ENCODE peak calls at places on chromosomes 1 and 21, in four cellular contexts. One of them, this sample, is unnamed.

GRCh38 chr1:117271959-117272358 is 61.2 kb upstream of the VTCN1 start:
- DNase-seq in heart right ventricle: no peak
- DNase-seq in CD4-positive, alpha-beta memory T cell: no peak
- DNase-seq in body of pancreas: no peak
- DNase-seq in this sample: no peak

GRCh38 chr1:242813490-242814091 is 289.1 kb upstream of the PLD5 start:
- DNase-seq in heart right ventricle: no peak
- DNase-seq in CD4-positive, alpha-beta memory T cell: no peak
- DNase-seq in body of pancreas: no peak
- DNase-seq in this sample: no peak

GRCh38 chr1:31591425-31592093 is 15.2 kb downstream of the TINAGL1 start:
- DNase-seq in heart right ventricle: no peak
- DNase-seq in CD4-positive, alpha-beta memory T cell: no peak
- DNase-seq in body of pancreas: no peak
- DNase-seq in this sample: no peak

GRCh38 chr21:42151148-42152074 is 67.5 kb upstream of the ABCG1 start:
- DNase-seq in heart right ventricle: no peak
- DNase-seq in CD4-positive, alpha-beta memory T cell: no peak
- DNase-seq in body of pancreas: no peak
- DNase-seq in this sample: no peak

GRCh38 chr1:114061431-114061830 is 82.2 kb downstream of the OLFML3 start:
- DNase-seq in heart right ventricle: no peak
- DNase-seq in CD4-positive, alpha-beta memory T cell: no peak
- DNase-seq in body of pancreas: no peak
- DNase-seq in this sample: no peak

GRCh38 chr1:46550751-46551231 is 656 bp downstream of the KNCN start:
- DNase-seq in heart right ventricle: no peak
- DNase-seq in CD4-positive, alpha-beta memory T cell: no peak
- DNase-seq in body of pancreas: no peak
- DNase-seq in this sample: no peak

GRCh38 chr1:40462956-40463590 is 12.8 kb downstream of the ZFP69B start:
- DNase-seq in heart right ventricle: no peak
- DNase-seq in CD4-positive, alpha-beta memory T cell: no peak
- DNase-seq in body of pancreas: no peak
- DNase-seq in this sample: no peak

GRCh38 chr1:15330028-15330427 is 79.7 kb upstream of the EFHD2 start:
- DNase-seq in heart right ventricle: no peak
- DNase-seq in CD4-positive, alpha-beta memory T cell: no peak
- DNase-seq in body of pancreas: no peak
- DNase-seq in this sample: no peak

GRCh38 chr21:31248598-31248997 is 95.5 kb downstream of the TIAM1 start:
- DNase-seq in heart right ventricle: no peak
- DNase-seq in CD4-positive, alpha-beta memory T cell: no peak
- DNase-seq in body of pancreas: no peak
- DNase-seq in this sample: no peak

GRCh38 chr1:50665413-50665812 is 242.2 kb upstream of the DMRTA2 start:
- DNase-seq in heart right ventricle: no peak
- DNase-seq in CD4-positive, alpha-beta memory T cell: no peak
- DNase-seq in body of pancreas: no peak
- DNase-seq in this sample: no peak

GRCh38 chr1:185398022-185398421 is 81.0 kb upstream of the IVNS1ABP start:
- DNase-seq in heart right ventricle: no peak
- DNase-seq in CD4-positive, alpha-beta memory T cell: no peak
- DNase-seq in body of pancreas: no peak
- DNase-seq in this sample: no peak

GRCh38 chr1:16204634-16205332 is 7.7 kb downstream of the ARHGEF19 start:
- DNase-seq in heart right ventricle: no peak
- DNase-seq in CD4-positive, alpha-beta memory T cell: no peak
- DNase-seq in body of pancreas: peak; percentile 73
- DNase-seq in this sample: no peak

GRCh38 chr1:92329356-92330129 is 30.7 kb downstream of the RPAP2 start:
- DNase-seq in heart right ventricle: no peak
- DNase-seq in CD4-positive, alpha-beta memory T cell: no peak
- DNase-seq in body of pancreas: no peak
- DNase-seq in this sample: no peak

GRCh38 chr1:1490633-1491230 is 19.2 kb downstream of the ATAD3B start:
- DNase-seq in heart right ventricle: no peak
- DNase-seq in CD4-positive, alpha-beta memory T cell: no peak
- DNase-seq in body of pancreas: no peak
- DNase-seq in this sample: no peak

GRCh38 chr1:228747536-228747935 is 12.3 kb downstream of the RHOU start:
- DNase-seq in heart right ventricle: no peak
- DNase-seq in CD4-positive, alpha-beta memory T cell: no peak
- DNase-seq in body of pancreas: no peak
- DNase-seq in this sample: no peak

GRCh38 chr21:42424848-42425602 is 21.3 kb downstream of the UBASH3A start:
- DNase-seq in heart right ventricle: no peak
- DNase-seq in CD4-positive, alpha-beta memory T cell: peak; percentile 87
- DNase-seq in body of pancreas: no peak
- DNase-seq in this sample: no peak

GRCh38 chr1:151501474-151501873 is 9.7 kb upstream of the CGN start:
- DNase-seq in heart right ventricle: no peak
- DNase-seq in CD4-positive, alpha-beta memory T cell: no peak
- DNase-seq in body of pancreas: peak; percentile 25
- DNase-seq in this sample: no peak

DNA sequence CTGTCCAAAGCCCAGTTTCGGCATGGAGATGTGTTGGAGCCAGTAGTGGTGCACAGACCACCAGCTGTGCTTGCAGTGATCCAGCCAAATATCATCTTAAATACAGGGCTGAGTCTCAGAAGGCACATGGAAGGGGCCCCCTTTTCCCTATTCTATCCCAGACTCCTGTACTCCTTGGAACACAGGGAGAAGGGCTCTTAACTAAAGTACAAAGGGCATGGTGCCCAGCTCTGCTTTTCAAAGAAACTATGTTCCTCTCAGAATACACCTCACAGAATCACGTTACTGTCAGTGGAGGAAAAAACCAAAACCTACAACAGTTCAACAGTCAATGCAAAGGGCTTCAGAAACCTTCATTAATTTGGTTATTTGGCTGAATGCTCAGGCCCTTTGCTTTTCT is 180.6 kb upstream of the C1orf105 start:
- DNase-seq in heart right ventricle: no peak
- DNase-seq in CD4-positive, alpha-beta memory T cell: no peak
- DNase-seq in body of pancreas: no peak
- DNase-seq in this sample: no peak
- H3K4me3 ChIP-seq in heart right ventricle: no peak overlapping the region
- H3K4me3 ChIP-seq in CD4-positive, alpha-beta memory T cell: no peak overlapping the region
- H3K4me3 ChIP-seq in body of pancreas: no peak overlapping the region
- H3K4me3 ChIP-seq in this sample: no peak overlapping the region

DNA sequence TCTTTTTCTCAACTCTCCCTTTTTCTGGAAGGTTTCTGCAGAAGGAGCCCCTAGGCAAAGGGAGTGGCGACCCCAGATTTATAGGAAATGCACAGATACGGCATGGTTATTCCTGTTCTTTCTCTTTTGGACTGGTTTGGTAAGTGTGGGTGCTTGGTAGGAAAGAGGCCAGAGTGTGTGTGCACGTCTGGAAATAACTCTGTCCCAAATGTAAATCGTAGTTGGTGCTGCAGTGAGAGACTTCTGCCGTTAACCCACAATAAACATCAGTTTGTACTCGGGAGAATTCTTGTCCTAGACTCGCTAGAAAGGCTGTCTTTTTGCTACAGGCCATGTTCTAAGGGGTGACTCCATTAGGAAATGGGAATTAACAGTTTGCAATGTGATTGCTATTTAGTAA is 761 bp downstream of the SLC44A3 start:
- DNase-seq in heart right ventricle: no peak
- DNase-seq in CD4-positive, alpha-beta memory T cell: no peak
- DNase-seq in body of pancreas: no peak
- DNase-seq in this sample: no peak
- H3K4me3 ChIP-seq in heart right ventricle: no peak overlapping the region
- H3K4me3 ChIP-seq in CD4-positive, alpha-beta memory T cell: no peak overlapping the region
- H3K4me3 ChIP-seq in body of pancreas: peak overlapping the region; percentile 54
- H3K4me3 ChIP-seq in this sample: no peak overlapping the region

DNA sequence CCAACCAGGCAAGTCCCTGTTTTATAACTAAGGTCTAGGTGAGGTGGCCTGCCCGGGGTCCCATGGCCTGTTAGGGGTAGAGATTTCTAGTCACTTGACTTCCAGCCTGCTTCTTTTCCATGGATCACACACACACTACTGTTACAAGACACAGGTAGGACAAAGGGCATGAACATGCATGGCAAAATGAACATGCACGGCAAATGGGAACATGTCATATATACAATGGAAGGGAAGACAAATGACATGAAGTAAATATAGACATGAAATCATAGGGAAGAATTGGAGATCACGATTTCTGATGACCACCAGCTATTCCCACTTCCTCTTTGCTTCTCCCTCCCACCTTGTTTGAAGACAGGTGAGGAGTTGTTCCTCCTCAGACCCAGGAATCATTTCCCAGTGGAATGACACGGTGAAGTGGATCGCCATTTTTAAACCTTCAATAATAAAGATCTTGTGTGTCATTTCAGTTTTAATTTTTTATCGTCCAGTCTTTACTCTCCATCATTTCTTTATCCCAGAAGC is 47.6 kb upstream of the ATF3 start:
- DNase-seq in heart right ventricle: no peak
- DNase-seq in CD4-positive, alpha-beta memory T cell: no peak
- DNase-seq in body of pancreas: no peak
- DNase-seq in this sample: no peak
- H3K4me3 ChIP-seq in heart right ventricle: no peak overlapping the region
- H3K4me3 ChIP-seq in CD4-positive, alpha-beta memory T cell: no peak overlapping the region
- H3K4me3 ChIP-seq in body of pancreas: no peak overlapping the region
- H3K4me3 ChIP-seq in this sample: no peak overlapping the region

GRCh38 chr1:107061886-107062285 is 5.4 kb downstream of the PRMT6 start:
- DNase-seq in heart right ventricle: no peak
- DNase-seq in CD4-positive, alpha-beta memory T cell: no peak
- DNase-seq in body of pancreas: no peak
- DNase-seq in this sample: no peak

GRCh38 chr1:107056426-107057196 is at the start of gene PRMT6:
- DNase-seq in heart right ventricle: peak; percentile 82
- DNase-seq in CD4-positive, alpha-beta memory T cell: peak; percentile 77
- DNase-seq in body of pancreas: peak; percentile 87
- DNase-seq in this sample: no peak

GRCh38 chr1:107058245-107059032 is 2.0 kb downstream of the PRMT6 start:
- DNase-seq in heart right ventricle: no peak
- DNase-seq in CD4-positive, alpha-beta memory T cell: no peak
- DNase-seq in body of pancreas: no peak
- DNase-seq in this sample: no peak

DNA sequence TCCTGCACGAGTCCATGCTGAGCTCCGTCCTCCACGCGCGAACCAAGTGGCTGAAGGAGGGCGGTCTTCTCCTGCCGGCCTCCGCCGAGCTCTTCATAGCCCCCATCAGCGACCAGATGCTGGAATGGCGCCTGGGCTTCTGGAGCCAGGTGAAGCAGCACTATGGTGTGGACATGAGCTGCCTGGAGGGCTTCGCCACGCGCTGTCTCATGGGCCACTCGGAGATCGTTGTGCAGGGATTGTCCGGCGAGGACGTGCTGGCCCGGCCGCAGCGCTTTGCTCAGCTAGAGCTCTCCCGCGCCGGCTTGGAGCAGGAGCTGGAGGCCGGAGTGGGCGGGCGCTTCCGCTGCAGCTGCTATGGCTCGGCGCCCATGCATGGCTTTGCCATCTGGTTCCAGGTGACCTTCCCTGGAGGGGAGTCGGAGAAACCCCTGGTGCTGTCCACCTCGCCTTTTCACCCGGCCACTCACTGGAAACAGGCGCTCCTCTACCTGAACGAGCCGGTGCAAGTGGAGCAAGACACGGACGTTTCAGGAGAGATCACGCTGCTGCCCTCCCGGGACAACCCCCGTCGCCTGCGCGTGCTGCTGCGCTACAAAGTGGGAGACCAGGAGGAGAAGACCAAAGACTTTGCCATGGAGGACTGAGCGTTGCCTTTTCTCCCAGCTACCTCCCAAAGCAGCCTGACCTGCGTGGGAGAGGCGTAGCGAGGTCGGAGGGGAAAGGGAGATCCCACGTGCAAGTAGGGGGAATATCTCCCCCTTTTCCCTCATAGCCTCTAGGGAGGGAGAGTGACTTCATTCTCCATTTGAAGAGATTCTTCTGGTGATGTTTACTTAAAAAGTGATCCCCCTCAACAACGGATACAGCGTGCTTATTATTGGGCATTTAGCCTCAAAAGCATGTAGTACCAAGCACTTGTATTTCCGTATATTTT is 991 bp downstream of the PRMT6 start:
- DNase-seq in heart right ventricle: peak; percentile 70
- DNase-seq in CD4-positive, alpha-beta memory T cell: no peak
- DNase-seq in body of pancreas: peak; percentile 87
- DNase-seq in this sample: no peak
- H3K4me3 ChIP-seq in heart right ventricle: peak overlapping the region; percentile 51
- H3K4me3 ChIP-seq in CD4-positive, alpha-beta memory T cell: peak overlapping the region; percentile 82
- H3K4me3 ChIP-seq in body of pancreas: peak overlapping the region; percentile 88
- H3K4me3 ChIP-seq in this sample: peak overlapping the region; percentile 73

DNA sequence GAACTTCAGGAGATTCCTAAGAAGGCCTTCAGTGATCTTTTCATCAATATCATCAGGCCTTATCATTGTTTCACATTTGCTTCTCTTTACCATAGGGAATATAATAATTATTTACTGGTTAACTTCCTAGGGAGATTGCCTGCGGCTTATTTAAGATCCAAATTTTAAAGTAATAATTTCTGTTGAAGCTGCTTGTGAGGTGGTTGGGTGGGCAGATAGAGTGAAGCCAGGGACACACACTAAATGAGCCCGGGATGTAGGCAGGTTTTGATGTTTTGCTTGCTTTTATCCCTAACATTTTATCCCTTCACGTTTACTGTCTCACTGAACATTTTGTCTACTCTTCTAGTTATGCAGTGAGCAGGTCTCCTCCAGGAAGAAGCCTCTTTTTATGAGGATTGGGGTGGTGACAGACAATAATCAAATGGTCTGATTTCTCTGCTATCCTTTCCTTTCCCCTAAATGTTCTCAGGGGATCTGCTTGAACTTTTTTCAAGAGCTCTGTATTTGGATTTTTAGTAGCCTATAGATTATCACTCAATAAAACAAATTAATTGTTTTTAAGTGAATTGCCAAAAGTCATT is 164.7 kb downstream of the RUNX1 start:
- DNase-seq in heart right ventricle: no peak
- DNase-seq in CD4-positive, alpha-beta memory T cell: no peak
- DNase-seq in body of pancreas: no peak
- DNase-seq in this sample: no peak
- H3K4me3 ChIP-seq in heart right ventricle: no peak overlapping the region
- H3K4me3 ChIP-seq in CD4-positive, alpha-beta memory T cell: no peak overlapping the region
- H3K4me3 ChIP-seq in body of pancreas: no peak overlapping the region
- H3K4me3 ChIP-seq in this sample: no peak overlapping the region

GRCh38 chr1:153629343-153629665 is 1.1 kb downstream of the S100A1 start:
- DNase-seq in heart right ventricle: no peak
- DNase-seq in CD4-positive, alpha-beta memory T cell: no peak
- DNase-seq in body of pancreas: no peak
- DNase-seq in this sample: no peak
- H3K4me3 ChIP-seq in heart right ventricle: no peak overlapping the region
- H3K4me3 ChIP-seq in CD4-positive, alpha-beta memory T cell: no peak overlapping the region
- H3K4me3 ChIP-seq in body of pancreas: no peak overlapping the region
- H3K4me3 ChIP-seq in this sample: no peak overlapping the region